ENCODE peak calls at places on chromosomes 5 and 9, in four cellular contexts. One of them, this sample, is unnamed. For H3K4me1 and H3K9me3, the result is how much of the 10 kb centered on the place peaks cover.

GRCh38 chr9:108756746-108757490 is 98.9 kb downstream of the ACTL7B start:
- DNase-seq in Peyer's patch: no peak
- DNase-seq in endothelial cell of umbilical vein: no peak
- DNase-seq in PC-3: peak
- DNase-seq in this sample: no peak

GRCh38 chr5:23490993-23491392 is 16.4 kb upstream of the PRDM9 start:
- DNase-seq in Peyer's patch: no peak
- DNase-seq in PC-3: no peak
- DNase-seq in endothelial cell of umbilical vein: no peak
- DNase-seq in this sample: no peak

GRCh38 chr5:124764992-124765611 is 18.7 kb upstream of the ZNF608 start:
- DNase-seq in PC-3: peak
- DNase-seq in Peyer's patch: no peak
- DNase-seq in endothelial cell of umbilical vein: no peak
- DNase-seq in this sample: no peak

GRCh38 chr5:96522635-96523355 is 89.7 kb upstream of the PCSK1 start:
- DNase-seq in PC-3: no peak
- DNase-seq in Peyer's patch: no peak
- DNase-seq in endothelial cell of umbilical vein: no peak
- DNase-seq in this sample: no peak

GRCh38 chr5:151739939-151740335 is 18.5 kb downstream of the ATOX1 start:
- DNase-seq in endothelial cell of umbilical vein: no peak
- DNase-seq in PC-3: peak
- DNase-seq in Peyer's patch: no peak
- DNase-seq in this sample: no peak

GRCh38 chr5:156076912-156077311 is 250.1 kb upstream of the SGCD start:
- DNase-seq in endothelial cell of umbilical vein: no peak
- DNase-seq in PC-3: no peak
- DNase-seq in Peyer's patch: no peak
- DNase-seq in this sample: no peak

GRCh38 chr9:16869140-16869903 is 1.1 kb downstream of the BNC2 start:
- DNase-seq in PC-3: peak
- DNase-seq in Peyer's patch: no peak
- DNase-seq in endothelial cell of umbilical vein: no peak
- DNase-seq in this sample: no peak

GRCh38 chr5:102226321-102226720 is 69.8 kb downstream of the SLCO4C1 start:
- DNase-seq in endothelial cell of umbilical vein: no peak
- DNase-seq in Peyer's patch: no peak
- DNase-seq in PC-3: peak
- DNase-seq in this sample: no peak

DNA sequence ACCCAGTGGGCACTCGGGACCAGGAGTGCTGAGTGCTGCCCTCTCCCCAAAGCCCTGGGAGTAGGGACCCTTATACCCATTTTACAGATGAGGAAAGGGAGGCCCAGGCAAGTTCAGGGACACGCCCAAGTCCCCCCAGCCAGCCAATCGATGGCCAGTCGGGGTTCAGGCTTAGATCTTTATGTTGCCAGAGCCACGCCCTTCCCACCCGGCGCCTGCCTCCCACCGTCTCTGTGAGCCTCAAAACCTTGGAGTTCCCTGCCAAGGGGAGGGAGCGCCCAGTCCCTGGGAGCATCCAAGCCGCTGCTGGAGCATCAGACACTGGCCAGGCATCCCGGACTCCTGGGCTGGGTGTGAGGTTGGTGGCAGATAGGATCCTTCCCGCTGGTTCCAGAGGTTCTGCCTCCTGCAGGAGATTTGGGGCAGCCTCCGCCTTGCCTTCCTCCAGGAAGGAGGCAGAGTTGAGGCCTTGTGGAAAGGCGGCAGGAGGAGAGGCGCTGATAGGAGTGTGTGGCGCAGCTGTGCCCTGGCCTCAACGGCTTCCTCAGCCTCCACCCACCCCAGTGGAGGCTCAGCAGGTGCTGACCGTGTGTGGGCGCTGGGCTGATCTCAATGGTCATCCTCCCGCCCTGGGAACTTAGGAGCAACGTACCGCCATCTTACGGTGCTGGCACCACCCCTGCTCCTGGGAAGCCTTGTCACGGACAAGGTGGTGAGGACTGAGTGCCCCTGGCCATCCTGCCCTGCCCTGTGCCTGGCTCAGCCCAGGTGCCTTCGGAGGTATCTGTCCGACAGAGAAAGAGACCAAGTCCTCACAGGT is 10.1 kb downstream of the NCS1 start:
- DNase-seq in PC-3: no peak
- DNase-seq in endothelial cell of umbilical vein: no peak
- DNase-seq in Peyer's patch: no peak
- DNase-seq in this sample: no peak
- H3K4me1 ChIP-seq in PC-3: under half
- H3K4me1 ChIP-seq in endothelial cell of umbilical vein: under half
- H3K4me1 ChIP-seq in Peyer's patch: under half
- H3K4me1 ChIP-seq in this sample: under half

GRCh38 chr5:59351076-59351794 is 542.3 kb downstream of the PDE4D start:
- DNase-seq in Peyer's patch: no peak
- DNase-seq in endothelial cell of umbilical vein: no peak
- DNase-seq in PC-3: no peak
- DNase-seq in this sample: no peak

GRCh38 chr5:59348189-59348588 is 545.3 kb downstream of the PDE4D start:
- DNase-seq in Peyer's patch: no peak
- DNase-seq in endothelial cell of umbilical vein: peak
- DNase-seq in PC-3: peak
- DNase-seq in this sample: no peak

GRCh38 chr5:59342181-59342580 is 551.3 kb downstream of the PDE4D start:
- DNase-seq in Peyer's patch: no peak
- DNase-seq in endothelial cell of umbilical vein: no peak
- DNase-seq in PC-3: no peak
- DNase-seq in this sample: peak

GRCh38 chr5:59346987-59347386 is 546.5 kb downstream of the PDE4D start:
- DNase-seq in endothelial cell of umbilical vein: no peak
- DNase-seq in PC-3: no peak
- DNase-seq in Peyer's patch: no peak
- DNase-seq in this sample: no peak

DNA sequence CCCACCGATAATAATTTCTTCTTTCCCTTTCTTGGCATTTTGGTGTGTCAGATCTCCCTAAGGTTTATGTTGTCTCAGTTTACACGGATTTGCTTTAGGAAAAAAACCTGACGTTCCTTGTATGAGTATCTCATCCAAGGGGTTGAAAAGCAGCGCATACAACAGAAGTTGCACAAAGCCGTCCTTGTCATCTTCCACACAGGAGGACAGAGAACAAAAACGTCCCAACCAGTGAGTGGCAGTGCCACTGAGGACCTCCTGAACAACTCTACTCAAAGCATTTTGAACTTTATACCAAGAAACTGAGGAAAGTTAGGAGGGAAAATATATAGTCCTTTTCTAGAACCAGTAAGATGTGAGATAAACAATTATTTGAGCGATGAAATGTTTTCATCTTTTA is 547.0 kb downstream of the PDE4D start:
- DNase-seq in PC-3: no peak
- DNase-seq in endothelial cell of umbilical vein: no peak
- DNase-seq in Peyer's patch: no peak
- DNase-seq in this sample: no peak
- H3K27ac ChIP-seq in PC-3: no peak
- H3K27ac ChIP-seq in endothelial cell of umbilical vein: no peak
- H3K27ac ChIP-seq in Peyer's patch: no peak
- H3K27ac ChIP-seq in this sample: no peak

DNA sequence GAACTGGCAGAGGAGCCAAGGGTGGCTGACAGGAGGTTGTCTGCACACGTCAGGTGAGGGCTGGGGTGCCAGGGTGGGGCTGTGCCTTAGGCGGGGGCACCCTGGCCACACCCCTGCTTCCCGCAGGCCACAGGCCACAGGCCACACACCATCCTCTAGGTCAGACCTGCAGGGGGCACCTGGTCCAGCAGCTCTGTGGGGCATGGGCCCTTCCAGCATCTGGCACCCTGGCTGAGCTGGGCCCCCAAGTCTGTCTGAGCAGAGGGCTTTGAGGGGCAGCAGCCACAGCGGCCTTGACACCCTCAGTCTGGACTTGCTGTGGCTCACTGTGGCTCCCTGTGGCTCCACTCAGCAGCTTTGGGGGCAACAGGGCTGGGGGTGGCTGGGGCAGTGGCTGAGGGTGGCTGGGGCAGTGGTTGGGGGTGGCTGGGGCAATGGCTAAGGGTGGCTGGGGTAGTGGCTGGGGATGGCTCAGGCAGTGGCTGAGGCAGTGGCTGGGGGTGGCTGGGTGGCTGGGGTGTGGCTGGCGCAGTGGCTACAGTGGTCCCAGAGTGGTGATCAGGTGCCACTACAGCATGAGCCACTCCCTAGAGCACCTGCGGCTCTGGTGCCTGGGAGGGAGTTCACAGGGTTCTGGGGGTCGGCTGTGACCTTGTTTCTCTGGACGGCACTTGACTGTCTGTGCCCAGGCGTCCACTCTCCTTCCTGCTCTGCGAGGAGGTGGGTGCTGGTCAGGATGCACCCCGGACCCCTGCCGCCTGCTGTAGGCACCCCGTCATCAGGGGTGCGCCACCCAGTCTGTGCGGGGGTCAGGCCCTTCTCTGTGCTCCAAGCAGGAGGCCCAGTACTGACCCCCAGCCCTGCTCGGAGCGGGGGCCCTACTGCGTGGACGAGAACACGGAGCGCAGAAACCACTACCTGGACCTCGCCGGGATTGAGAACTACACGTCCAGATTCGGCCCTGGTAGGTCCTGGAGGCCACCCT is 27.1 kb downstream of the NKD2 start:
- DNase-seq in endothelial cell of umbilical vein: no peak
- DNase-seq in PC-3: no peak
- DNase-seq in Peyer's patch: no peak
- DNase-seq in this sample: no peak
- H3K9me3 ChIP-seq in endothelial cell of umbilical vein: under half
- H3K9me3 ChIP-seq in PC-3: under half
- H3K9me3 ChIP-seq in Peyer's patch: under half
- H3K9me3 ChIP-seq in this sample: under half

GRCh38 chr9:120928720-120929389 is 2.3 kb upstream of the TRAF1 start:
- DNase-seq in endothelial cell of umbilical vein: peak
- DNase-seq in Peyer's patch: peak
- DNase-seq in PC-3: no peak
- DNase-seq in this sample: peak
- H3K4me1 ChIP-seq in endothelial cell of umbilical vein: under half
- H3K4me1 ChIP-seq in Peyer's patch: under half
- H3K4me1 ChIP-seq in PC-3: under half
- H3K4me1 ChIP-seq in this sample: half or more

GRCh38 chr5:179342577-179342976 is 2.7 kb downstream of the ADAMTS2 start:
- DNase-seq in PC-3: no peak
- DNase-seq in Peyer's patch: no peak
- DNase-seq in endothelial cell of umbilical vein: no peak
- DNase-seq in this sample: no peak
- H3K27ac ChIP-seq in PC-3: no peak
- H3K27ac ChIP-seq in Peyer's patch: no peak
- H3K27ac ChIP-seq in endothelial cell of umbilical vein: no peak
- H3K27ac ChIP-seq in this sample: no peak

GRCh38 chr9:84950879-84951811 is 281.6 kb downstream of the NTRK2 start:
- DNase-seq in endothelial cell of umbilical vein: no peak
- DNase-seq in Peyer's patch: no peak
- DNase-seq in PC-3: no peak
- DNase-seq in this sample: no peak
- H3K9me3 ChIP-seq in endothelial cell of umbilical vein: under half
- H3K9me3 ChIP-seq in Peyer's patch: under half
- H3K9me3 ChIP-seq in PC-3: under half
- H3K9me3 ChIP-seq in this sample: under half

GRCh38 chr5:56480305-56481146 is 247.4 kb upstream of the ANKRD55 start:
- DNase-seq in Peyer's patch: peak
- DNase-seq in PC-3: peak
- DNase-seq in endothelial cell of umbilical vein: peak
- DNase-seq in this sample: peak
- H3K4me1 ChIP-seq in Peyer's patch: under half
- H3K4me1 ChIP-seq in PC-3: under half
- H3K4me1 ChIP-seq in endothelial cell of umbilical vein: under half
- H3K4me1 ChIP-seq in this sample: under half

DNA sequence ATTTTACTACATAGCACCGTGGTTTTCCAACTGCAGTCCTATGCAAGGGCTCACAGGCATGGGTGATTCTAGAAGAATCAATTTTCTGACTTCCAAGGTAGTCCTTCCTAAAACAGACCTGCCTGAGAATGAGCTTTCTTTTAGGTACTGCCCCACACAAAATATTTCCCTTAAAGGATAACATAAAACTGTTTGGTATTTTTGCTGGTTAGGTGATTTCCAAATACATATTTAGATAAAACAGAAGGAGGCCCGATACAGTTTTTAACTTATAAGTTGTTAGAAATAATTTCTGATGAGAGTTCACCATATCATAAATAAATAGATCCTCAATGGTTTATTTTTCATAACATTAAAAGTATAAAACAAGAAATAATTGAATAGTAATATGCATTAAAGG is 46.4 kb downstream of the COX7C start:
- DNase-seq in endothelial cell of umbilical vein: no peak
- DNase-seq in PC-3: no peak
- DNase-seq in Peyer's patch: no peak
- DNase-seq in this sample: no peak
- H3K27ac ChIP-seq in endothelial cell of umbilical vein: no peak
- H3K27ac ChIP-seq in PC-3: no peak
- H3K27ac ChIP-seq in Peyer's patch: no peak
- H3K27ac ChIP-seq in this sample: no peak